ENCODE peak calls at places on chromosomes 4 and X, in seven cellular contexts. F is astrocyte, S is mesendoderm, I is endodermal cell, A is fibroblast of lung, B is GM23248, T is HCT116. W is an unnamed sample.

GRCh38 chr4:23881052-23881501 is 8.8 kb downstream of the PPARGC1A start:
- DNase-seq in F (no peak), S (no peak), I (no peak), A (peak; percentile 43), B (no peak), T (no peak), W (no peak)

GRCh38 chrX:68822641-68823410 is 6.0 kb upstream of the EFNB1 start:
- DNase-seq in F (peak; percentile 22), S (peak; percentile 85), I (peak; percentile 84), A (peak; percentile 59), B (peak; percentile 69), T (peak; percentile 23), W (peak; percentile 76)

GRCh38 chr4:55865228-55865806 is 11.9 kb downstream of the EXOC1 start:
- DNase-seq in F (peak; percentile 59), S (no peak), I (no peak), A (peak; percentile 62), B (peak; percentile 84), T (no peak), W (no peak)

GRCh38 chrX:67607436-67607835 is 63.6 kb downstream of the AR start:
- DNase-seq in F (peak; percentile 57), S (no peak), I (no peak), A (peak; percentile 43), B (peak; percentile 71), T (no peak), W (no peak)

GRCh38 chr4:143352720-143353119 is 16.0 kb downstream of the GAB1 start:
- DNase-seq in F (peak; percentile 23), S (no peak), I (no peak), A (no peak), B (no peak), T (no peak), W (no peak)

GRCh38 chr4:152310223-152310622 is 225.7 kb downstream of the FBXW7 start:
- DNase-seq in F (peak; percentile 89), S (peak; percentile 85), I (no peak), A (peak; percentile 19), B (peak; percentile 37), T (no peak), W (peak; percentile 54)

GRCh38 chr4:48173055-48173991 is 39.3 kb upstream of the TXK start:
- DNase-seq in F (peak; percentile 25), S (peak; percentile 88), I (peak; percentile 68), A (peak; percentile 68), B (peak; percentile 69), T (peak; percentile 63), W (peak; percentile 6)

GRCh38 chr4:177583000-177583399 is 140.8 kb upstream of the AGA start:
- DNase-seq in F (peak; percentile 16), S (no peak), I (no peak), A (peak; percentile 26), B (peak; percentile 7), T (no peak), W (no peak)

GRCh38 chr4:26217429-26217828 is 103.4 kb upstream of the RBPJ start:
- DNase-seq in F (no peak), S (no peak), I (no peak), A (no peak), B (no peak), T (no peak), W (no peak)

GRCh38 chr4:6064383-6064782 is 46.2 kb upstream of the C4orf50 start:
- DNase-seq in F (no peak), S (no peak), I (no peak), A (no peak), B (no peak), T (no peak), W (no peak)

GRCh38 chr4:24328711-24329110 is 255.6 kb downstream of the DHX15 start:
- DNase-seq in F (peak; percentile 20), S (no peak), I (no peak), A (no peak), B (no peak), T (no peak), W (no peak)

GRCh38 chrX:22109442-22109841 is 77.3 kb downstream of the PHEX start:
- DNase-seq in F (peak; percentile 45), S (peak; percentile 89), I (no peak), A (peak; percentile 43), B (peak; percentile 65), T (no peak), W (peak; percentile 28)

GRCh38 chrX:152806035-152806434 is 24.5 kb downstream of the CETN2 start:
- DNase-seq in F (no peak), S (no peak), I (no peak), A (no peak), B (peak; percentile 7), T (no peak), W (no peak)

GRCh38 chr4:7153711-7154110 is 38.6 kb upstream of the SORCS2 start:
- DNase-seq in F (no peak), S (no peak), I (peak; percentile 20), A (no peak), B (no peak), T (no peak), W (no peak)

GRCh38 chr4:25580633-25581467 is 74.8 kb upstream of the SLC34A2 start:
- DNase-seq in F (no peak), S (no peak), I (peak; percentile 77), A (no peak), B (peak; percentile 2), T (no peak), W (no peak)

GRCh38 chr4:10054571-10055041 is 33.3 kb upstream of the SLC2A9 start:
- DNase-seq in F (no peak), S (no peak), I (no peak), A (no peak), B (peak; percentile 40), T (no peak), W (no peak)

GRCh38 chrX:15761564-15762191 is 23.6 kb downstream of the CA5B start:
- DNase-seq in F (no peak), S (peak; percentile 58), I (peak; percentile 79), A (peak; percentile 26), B (peak; percentile 44), T (no peak), W (peak; percentile 33)

GRCh38 chr4:149914521-149915115 is 99.0 kb upstream of the IQCM start:
- DNase-seq in F (peak; percentile 44), S (peak; percentile 64), I (peak; percentile 86), A (peak; percentile 63), B (peak; percentile 73), T (peak; percentile 52), W (peak; percentile 36)

GRCh38 chr4:74969507-74970474 is 36.9 kb downstream of the PARM1 start:
- DNase-seq in F (no peak), S (peak; percentile 95), I (peak; percentile 86), A (no peak), B (no peak), T (no peak), W (no peak)

GRCh38 chr4:125639182-125639621 is 324.4 kb downstream of the FAT4 start:
- DNase-seq in F (peak; percentile 16), S (peak; percentile 83), I (peak; percentile 91), A (peak; percentile 13), B (peak; percentile 48), T (no peak), W (peak; percentile 74)

GRCh38 chr4:68410149-68410548 is 37.1 kb upstream of the TMPRSS11E start:
- DNase-seq in F (no peak), S (peak; percentile 92), I (peak; percentile 60), A (no peak), B (no peak), T (no peak), W (no peak)

GRCh38 chr4:68406479-68406859 is 40.8 kb upstream of the TMPRSS11E start:
- DNase-seq in F (no peak), S (no peak), I (no peak), A (no peak), B (no peak), T (no peak), W (no peak)

GRCh38 chr4:68407868-68408190 is 39.4 kb upstream of the TMPRSS11E start:
- DNase-seq in F (no peak), S (peak; percentile 43), I (no peak), A (no peak), B (no peak), T (no peak), W (no peak)

GRCh38 chr4:68404153-68404552 is 43.1 kb upstream of the TMPRSS11E start:
- DNase-seq in F (no peak), S (peak; percentile 94), I (peak; percentile 78), A (no peak), B (no peak), T (no peak), W (peak; percentile 39)
- H3K9ac ChIP-seq in F (no peak overlapping the region), S (no peak overlapping the region), I (peak overlapping the region; percentile 72), A (no peak overlapping the region), B (no peak overlapping the region), T (no peak overlapping the region), W (no peak overlapping the region)

GRCh38 chr4:98466868-98467599 is 191.4 kb downstream of the TSPAN5 start:
- DNase-seq in F (peak; percentile 59), S (no peak), I (no peak), A (no peak), B (peak; percentile 30), T (no peak), W (no peak)
- H3K4me3 ChIP-seq in F (no peak overlapping the region), S (no peak overlapping the region), I (no peak overlapping the region), A (no peak overlapping the region), B (no peak overlapping the region), T (no peak overlapping the region), W (no peak overlapping the region)

GRCh38 chr4:13542577-13543042 is 1.7 kb downstream of the NKX3-2 start:
- DNase-seq in F (no peak), S (no peak), I (peak; percentile 64), A (no peak), B (no peak), T (no peak), W (no peak)
- H3K9ac ChIP-seq in F (no peak overlapping the region), S (no peak overlapping the region), I (no peak overlapping the region), A (no peak overlapping the region), B (no peak overlapping the region), T (no peak overlapping the region), W (peak overlapping the region; percentile 95)

GRCh38 chr4:77196866-77197265 is 39.9 kb downstream of the CCNG2 start:
- DNase-seq in F (no peak), S (peak; percentile 47), I (no peak), A (no peak), B (no peak), T (no peak), W (no peak)

GRCh38 chr4:77193046-77193445 is 36.0 kb downstream of the CCNG2 start:
- DNase-seq in F (no peak), S (no peak), I (no peak), A (no peak), B (no peak), T (no peak), W (no peak)

GRCh38 chr4:77194366-77194765 is 37.4 kb downstream of the CCNG2 start:
- DNase-seq in F (no peak), S (no peak), I (no peak), A (no peak), B (no peak), T (no peak), W (no peak)

GRCh38 chr4:77194989-77195388 is 38.0 kb downstream of the CCNG2 start:
- DNase-seq in F (no peak), S (no peak), I (no peak), A (no peak), B (no peak), T (no peak), W (no peak)

DNA sequence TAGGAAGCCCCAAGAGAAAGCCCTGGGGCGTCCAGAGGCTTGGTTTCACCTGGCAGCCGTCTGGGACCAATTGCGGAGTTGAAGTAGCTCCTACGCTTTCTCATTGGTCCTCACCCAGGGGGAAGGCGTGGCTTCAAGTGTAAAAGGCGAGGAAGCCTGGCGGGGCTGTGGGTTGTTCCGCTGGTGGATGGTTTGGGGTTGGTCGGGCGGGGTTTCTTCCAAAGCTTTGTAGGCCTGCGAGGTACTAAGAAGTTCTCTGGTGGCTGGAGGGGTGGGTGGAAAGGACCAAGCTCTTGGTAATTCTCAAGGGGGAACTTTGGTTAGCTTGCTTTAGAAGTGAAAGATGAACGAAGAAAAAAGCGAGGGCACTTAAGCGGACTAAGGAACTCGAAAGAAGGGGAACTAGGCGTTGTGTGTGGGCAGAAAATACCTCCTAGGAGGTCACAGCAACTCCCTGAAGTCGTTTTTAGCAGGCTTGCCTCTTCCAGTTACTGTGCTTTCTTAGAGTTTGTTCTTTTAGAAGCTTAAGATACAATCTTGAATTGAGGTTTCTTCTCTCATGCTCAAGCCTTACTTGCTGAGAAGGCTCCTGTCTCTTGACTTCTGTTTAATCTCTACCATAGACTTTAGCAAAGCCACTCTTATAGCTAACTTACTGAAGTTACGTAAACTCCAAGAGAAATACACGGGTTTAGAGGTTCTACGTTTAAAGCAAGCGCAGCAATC is 36.7 kb downstream of the CCNG2 start:
- DNase-seq in F (no peak), S (peak; percentile 88), I (peak; percentile 92), A (no peak), B (no peak), T (no peak), W (no peak)
- H3K4me3 ChIP-seq in F (no peak overlapping the region), S (no peak overlapping the region), I (no peak overlapping the region), A (no peak overlapping the region), B (no peak overlapping the region), T (no peak overlapping the region), W (no peak overlapping the region)

W was measured in NT2/D1.